ENCODE peak calls at places on chromosome 2, in four cellular contexts. Y is K562, H is GM12891, O is GM12878. W is an unnamed sample.

GRCh38 chr2:60364441-60364840 is 189.0 kb downstream of the BCL11A start:
- DNase-seq in Y (no peak), H (no peak), O (no peak), W (no peak)

GRCh38 chr2:72980535-72981217 is 63.4 kb downstream of the EMX1 start:
- DNase-seq in Y (no peak), H (no peak), O (no peak), W (no peak)

GRCh38 chr2:181294979-181295378 is 162.2 kb upstream of the ITGA4 start:
- DNase-seq in Y (no peak), H (no peak), O (no peak), W (no peak)

GRCh38 chr2:9178905-9179571 is 27.6 kb upstream of the ASAP2 start:
- DNase-seq in Y (no peak), H (no peak), O (peak), W (no peak)

GRCh38 chr2:143513081-143513480 is 383.9 kb downstream of the ARHGAP15 start:
- DNase-seq in Y (peak), H (no peak), O (peak), W (no peak)

GRCh38 chr2:287471-287885 is 413 bp downstream of the ALKAL2 start:
- DNase-seq in Y (no peak), H (peak), O (no peak), W (no peak)

GRCh38 chr2:231716641-231717280 is 8.4 kb downstream of the PTMA start:
- DNase-seq in Y (no peak), H (no peak), O (no peak), W (no peak)

GRCh38 chr2:230011617-230012016 is 57.1 kb downstream of the SLC16A14 start:
- DNase-seq in Y (no peak), H (no peak), O (no peak), W (no peak)

GRCh38 chr2:157261199-157261782 is 3.8 kb downstream of the GALNT5 start:
- DNase-seq in Y (peak), H (no peak), O (no peak), W (no peak)

GRCh38 chr2:174004900-174005605 is 39.9 kb upstream of the SP3 start:
- DNase-seq in Y (no peak), H (no peak), O (no peak), W (no peak)

GRCh38 chr2:60992985-60993392 is 24.5 kb upstream of the PEX13 start:
- DNase-seq in Y (no peak), H (no peak), O (peak), W (peak)

GRCh38 chr2:16546128-16546754 is 119.4 kb downstream of the CYRIA start:
- DNase-seq in Y (peak), H (no peak), O (no peak), W (no peak)

GRCh38 chr2:231717281-231718180 is 9.2 kb downstream of the PTMA start:
- DNase-seq in Y (peak), H (no peak), O (peak), W (peak)

GRCh38 chr2:33108483-33109443 is 162.0 kb downstream of the LTBP1 start:
- DNase-seq in Y (peak), H (no peak), O (no peak), W (no peak)

DNA sequence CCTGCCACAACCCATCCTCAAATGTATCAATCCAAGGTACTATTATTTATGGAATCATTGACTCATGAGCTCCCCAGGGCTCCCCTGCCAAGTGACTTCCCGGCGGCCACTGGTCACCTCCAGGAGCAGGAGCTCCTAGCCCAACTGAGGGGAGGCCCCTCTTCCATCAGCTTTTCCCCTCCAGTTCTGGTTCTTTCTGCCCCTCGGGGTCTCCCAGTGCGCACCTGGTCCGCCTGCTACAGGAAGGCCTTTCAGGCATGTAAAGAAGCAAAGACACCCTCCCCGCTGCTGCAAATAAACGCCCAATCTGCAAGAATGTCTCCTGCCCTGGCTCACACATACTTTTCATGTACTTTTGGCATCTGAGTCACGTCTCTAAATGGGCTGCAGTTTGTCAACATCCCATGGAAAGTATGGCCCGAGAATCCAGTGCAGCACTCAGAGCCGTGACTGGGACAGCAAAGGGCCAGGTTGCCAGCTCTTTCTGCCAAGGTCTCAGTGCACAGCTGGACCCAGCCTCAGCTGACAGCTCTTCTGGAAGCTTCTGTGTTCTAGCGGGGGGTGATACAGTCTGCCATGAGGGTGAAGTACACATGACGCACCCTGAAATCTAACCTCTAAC is 41.4 kb downstream of the KLHL29 start:
- DNase-seq in Y (no peak), H (no peak), O (no peak), W (no peak)
- TF ChIP-seq SPI1 in Y (no peak), H (no peak), O (no peak), W (no peak)

GRCh38 chr2:164826293-164827243 is 15.1 kb downstream of the COBLL1 start:
- DNase-seq in Y (no peak), H (no peak), O (no peak), W (no peak)
- TF ChIP-seq POLR2AphosphoS5 in Y (no peak), H (no peak), O (no peak), W (no peak)

GRCh38 chr2:43393918-43394317 is 167.5 kb upstream of the ZFP36L2 start:
- DNase-seq in Y (no peak), H (no peak), O (no peak), W (no peak)

GRCh38 chr2:43388371-43388770 is 162.0 kb upstream of the ZFP36L2 start:
- DNase-seq in Y (no peak), H (no peak), O (no peak), W (no peak)

GRCh38 chr2:43391877-43392214 is 165.4 kb upstream of the ZFP36L2 start:
- DNase-seq in Y (no peak), H (no peak), O (no peak), W (no peak)

GRCh38 chr2:43389581-43390466 is 163.4 kb upstream of the ZFP36L2 start:
- DNase-seq in Y (no peak), H (no peak), O (no peak), W (no peak)

DNA sequence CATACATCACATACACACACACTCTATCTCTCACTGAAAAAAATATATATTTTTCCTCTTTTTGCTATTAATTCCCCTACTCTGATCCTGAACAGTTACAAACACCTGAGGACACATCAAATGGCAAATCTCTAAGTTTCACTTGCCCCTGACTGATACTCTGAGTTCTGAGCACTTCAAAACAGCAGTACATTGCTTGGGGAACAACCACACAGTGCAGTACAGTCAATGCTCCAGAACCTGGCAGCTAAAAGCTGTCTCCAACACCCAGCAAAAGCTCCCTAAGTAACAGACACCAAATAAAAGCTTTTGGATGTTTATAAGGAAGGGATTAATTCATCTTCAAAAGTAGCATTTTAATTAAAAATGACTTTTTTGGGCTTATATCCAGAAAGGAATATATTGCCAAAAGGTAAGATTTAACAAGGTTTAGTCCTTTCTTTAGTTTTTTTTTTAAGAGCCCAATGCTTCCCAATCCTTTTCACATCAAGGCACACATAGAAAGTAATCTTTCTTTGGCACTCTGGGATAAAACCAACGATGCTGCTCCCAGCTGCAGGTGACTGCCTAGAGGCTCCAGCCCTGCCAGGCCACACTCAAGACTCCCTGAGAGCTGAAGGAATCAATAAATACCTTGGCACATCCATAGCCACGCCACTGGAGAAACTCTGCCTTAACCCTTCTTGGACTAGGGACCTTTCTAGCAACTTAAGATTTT is 164.9 kb upstream of the ZFP36L2 start:
- DNase-seq in Y (no peak), H (no peak), O (no peak), W (no peak)
- TF ChIP-seq SPI1 in Y (no peak), H (no peak), O (no peak), W (no peak)

DNA sequence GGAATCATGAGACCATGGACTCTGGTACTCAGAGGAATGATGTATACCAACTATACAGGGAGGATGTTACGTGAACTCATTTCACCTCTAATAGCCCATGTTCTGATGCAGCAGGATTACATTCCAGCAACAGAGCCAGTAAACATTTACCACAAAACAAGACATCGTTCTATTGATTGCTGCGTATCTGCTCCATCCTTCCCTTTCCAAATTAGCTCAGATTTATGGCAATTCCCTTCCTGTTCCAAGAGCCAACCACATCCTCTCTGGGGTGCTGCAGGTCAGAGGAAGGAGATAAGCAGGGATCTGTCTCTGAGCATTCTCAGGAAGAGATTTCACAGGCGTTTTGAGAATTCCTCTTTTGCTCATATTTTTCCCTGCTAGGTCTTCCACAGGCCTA is 98.3 kb downstream of the KLF7 start:
- DNase-seq in Y (no peak), H (no peak), O (no peak), W (no peak)
- TF ChIP-seq POLR2AphosphoS5 in Y (no peak), H (no peak), O (no peak), W (no peak)

DNA sequence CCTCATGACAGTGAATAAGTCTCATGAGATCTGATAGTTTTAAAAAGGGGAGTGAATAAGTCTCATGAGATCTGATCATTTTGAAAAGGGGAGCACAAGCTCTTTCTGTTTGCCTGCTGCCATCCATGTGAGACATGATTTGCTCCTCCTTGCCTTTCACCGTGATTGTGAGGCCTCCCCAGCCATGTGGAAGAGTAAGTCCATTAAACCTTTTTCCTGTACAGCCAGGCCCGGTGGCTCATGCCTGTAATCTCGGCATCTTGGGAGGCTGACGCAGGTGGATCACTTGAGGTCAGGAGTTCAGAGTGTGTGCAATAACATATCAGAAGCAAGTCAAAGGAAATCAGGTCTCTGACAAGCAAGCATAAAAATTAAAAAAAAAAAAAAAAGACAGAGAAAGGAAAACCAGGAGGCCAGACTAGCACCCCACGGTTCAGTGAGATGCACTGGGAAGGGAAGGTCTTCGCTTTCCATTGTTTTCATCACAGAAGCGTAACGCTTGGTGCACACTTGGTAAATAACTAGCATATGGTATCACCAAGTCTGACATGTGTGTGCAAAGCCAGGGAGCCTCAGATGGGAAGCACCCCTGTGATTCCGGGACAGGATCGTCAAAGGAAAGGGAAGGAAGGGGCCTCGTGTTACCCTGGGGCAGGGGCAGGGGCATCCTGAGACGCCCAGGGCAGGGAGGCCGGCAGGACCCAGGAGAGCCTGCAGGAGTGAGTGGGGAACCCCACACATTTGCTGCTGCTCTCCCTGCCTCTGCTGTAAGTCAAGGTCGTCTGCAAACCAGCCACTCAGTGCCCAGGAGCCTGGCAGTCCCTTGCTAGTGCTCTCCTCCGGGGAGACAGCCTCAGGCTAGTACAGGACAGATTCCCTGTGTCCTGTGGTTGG is 192.8 kb downstream of the NDUFA10 start:
- DNase-seq in Y (no peak), H (no peak), O (no peak), W (no peak)
- TF ChIP-seq SPI1 in Y (no peak), H (no peak), O (no peak), W (no peak)

DNA sequence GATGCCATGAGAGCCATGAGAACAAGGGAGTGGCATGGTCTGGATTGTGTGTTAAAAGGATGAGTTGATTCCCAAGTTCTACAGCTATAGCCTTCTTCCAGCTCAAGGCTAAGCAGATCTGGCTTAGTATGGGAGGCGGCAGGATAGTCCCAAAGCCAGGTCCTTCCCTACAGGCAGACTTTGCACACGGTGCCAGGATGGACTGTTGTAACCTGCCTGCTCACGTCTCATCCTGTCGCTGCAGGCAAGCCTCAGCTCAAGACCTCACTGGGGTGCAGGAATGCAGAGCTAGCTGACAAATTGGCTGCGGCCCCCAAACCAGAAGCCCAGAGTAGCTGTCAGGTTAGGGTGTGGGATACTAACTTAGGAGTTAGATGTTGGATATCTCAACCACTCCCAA is 28.8 kb upstream of the IGFBP5 start:
- DNase-seq in Y (no peak), H (no peak), O (no peak), W (no peak)
- TF ChIP-seq POLR2AphosphoS5 in Y (no peak), H (no peak), O (no peak), W (no peak)